ENCODE peak calls at places on chromosomes 12 and 14, in five cellular contexts. Q is CD8-positive, alpha-beta memory T cell; F is NCI-H226; X is HuH-7; T is coronary artery. Y is an unnamed sample.

GRCh38 chr14:29668201-29668600 is 259.4 kb downstream of the PRKD1 start:
- DNase-seq in Q (no peak), F (no peak), X (no peak), T (no peak), Y (no peak)

GRCh38 chr14:100018482-100018881 is 46.7 kb upstream of the EVL start:
- DNase-seq in Q (no peak), F (no peak), X (no peak), T (no peak), Y (no peak)

GRCh38 chr12:39395866-39396265 is 47.1 kb downstream of the KIF21A start:
- DNase-seq in Q (no peak), F (no peak), X (no peak), T (no peak), Y (no peak)

GRCh38 chr14:56666294-56666693 is 86.7 kb downstream of the TMEM260 start:
- DNase-seq in Q (no peak), F (no peak), X (no peak), T (no peak), Y (peak; percentile 90)

GRCh38 chr14:92649934-92650545 is 98.4 kb downstream of the LGMN start:
- DNase-seq in Q (no peak), F (no peak), X (no peak), T (no peak), Y (peak; percentile 94)

GRCh38 chr12:53743277-53744129 is 8.3 kb downstream of the CISTR start:
- DNase-seq in Q (peak; percentile 55), F (peak; percentile 57), X (peak; percentile 95), T (no peak), Y (peak; percentile 90)

GRCh38 chr12:19158909-19159308 is 29.4 kb downstream of the PLEKHA5 start:
- DNase-seq in Q (no peak), F (no peak), X (no peak), T (no peak), Y (no peak)

GRCh38 chr12:89263874-89264273 is 88.4 kb downstream of the DUSP6 start:
- DNase-seq in Q (no peak), F (no peak), X (no peak), T (no peak), Y (no peak)

GRCh38 chr12:81296556-81297305 is 218.9 kb downstream of the ACSS3 start:
- DNase-seq in Q (no peak), F (peak; percentile 48), X (no peak), T (no peak), Y (no peak)

GRCh38 chr12:121465921-121466799 is 66.2 kb downstream of the RNF34 start:
- DNase-seq in Q (peak; percentile 38), F (no peak), X (no peak), T (no peak), Y (no peak)